ENCODE peak calls at places on chromosome 3, in six cellular contexts. O is hypothalamus; T is stimulated activated CD8-positive, alpha-beta memory T cell treated with anti-CD3 and anti-CD28 coated beads, Interleukin-15, amount 100 ng/mL, for 24 hours; I is HS-5; H is stimulated activated CD4-positive, alpha-beta T cell treated with anti-CD3 and anti-CD28 coated beads, Interleukin-15, amount 100 ng/mL, for 1 hour; P is Ammon's horn. M is an unnamed sample.
A peak's percentile ranks its signal among the peaks of the same experiment; 100 is the strongest.

GRCh38 chr3:48222616-48223513 is at the start of gene CAMP:
- DNase-seq in H (no peak), I (no peak), P (peak; percentile 70), T (no peak), O (no peak), M (no peak)

GRCh38 chr3:34504755-34505154 is 706.3 kb downstream of the PDCD6IP start:
- DNase-seq in T (no peak), H (no peak), I (no peak), O (no peak), P (no peak), M (no peak)

GRCh38 chr3:123098411-123099330 is 31.8 kb downstream of the PDIA5 start:
- DNase-seq in H (no peak), O (no peak), P (no peak), T (no peak), I (no peak), M (no peak)

GRCh38 chr3:112746675-112747276 is 99.9 kb downstream of the CD200R1L start:
- DNase-seq in O (no peak), H (no peak), P (no peak), T (no peak), I (peak; percentile 67), M (no peak)

GRCh38 chr3:102686792-102687191 is 252.0 kb downstream of the ZPLD1 start:
- DNase-seq in I (no peak), T (no peak), P (no peak), H (no peak), O (no peak), M (no peak)

GRCh38 chr3:130894873-130895330 is 1.0 kb downstream of the ATP2C1 start:
- DNase-seq in O (no peak), I (no peak), P (peak; percentile 10), T (no peak), H (no peak), M (no peak)

GRCh38 chr3:14128724-14129123 is 3.9 kb downstream of the TMEM43 start:
- DNase-seq in H (no peak), P (no peak), T (no peak), I (no peak), O (no peak), M (no peak)

GRCh38 chr3:13515786-13516783 is 32.8 kb upstream of the FBLN2 start:
- DNase-seq in T (no peak), O (no peak), P (no peak), I (no peak), H (no peak), M (no peak)

GRCh38 chr3:111278961-111279360 is 207.3 kb downstream of the NECTIN3 start:
- DNase-seq in P (no peak), T (no peak), O (no peak), H (no peak), I (no peak), M (no peak)

GRCh38 chr3:177596822-177597271 is 399.6 kb upstream of the TBL1XR1 start:
- DNase-seq in P (no peak), T (no peak), I (no peak), O (no peak), H (no peak), M (no peak)

GRCh38 chr3:61875073-61875472 is 313.7 kb downstream of the PTPRG start:
- DNase-seq in H (no peak), O (no peak), P (no peak), I (no peak), T (no peak), M (no peak)

GRCh38 chr3:85572426-85572825 is 613.6 kb downstream of the CADM2 start:
- DNase-seq in P (no peak), H (no peak), I (no peak), T (no peak), O (no peak), M (no peak)

GRCh38 chr3:152076148-152076547 is 192.6 kb upstream of the MBNL1 start:
- DNase-seq in H (no peak), P (no peak), I (no peak), O (no peak), T (no peak), M (no peak)

GRCh38 chr3:101870138-101870537 is 20.8 kb downstream of the NFKBIZ start:
- DNase-seq in H (no peak), T (no peak), O (no peak), P (no peak), I (no peak), M (no peak)

GRCh38 chr3:197443506-197443905 is 112.3 kb downstream of the BDH1 start:
- DNase-seq in I (no peak), H (no peak), P (no peak), O (no peak), T (no peak), M (no peak)

GRCh38 chr3:181457190-181457589 is 254.5 kb upstream of the SOX2 start:
- DNase-seq in I (no peak), T (no peak), O (peak; percentile 47), H (no peak), P (peak; percentile 98), M (no peak)

GRCh38 chr3:110773413-110773954 is 298.1 kb upstream of the NECTIN3 start:
- DNase-seq in P (no peak), O (no peak), H (no peak), T (no peak), I (peak; percentile 48), M (no peak)

GRCh38 chr3:88713233-88713691 is 394.2 kb upstream of the EPHA3 start:
- DNase-seq in I (peak; percentile 64), P (no peak), T (no peak), O (no peak), H (no peak), M (no peak)

GRCh38 chr3:20561166-20561565 is 375.2 kb upstream of the SGO1 start:
- DNase-seq in P (no peak), O (no peak), T (no peak), I (no peak), H (no peak), M (no peak)

GRCh38 chr3:128681277-128681829 is 30.7 kb upstream of the RPN1 start:
- DNase-seq in I (peak; percentile 25), T (no peak), P (peak; percentile 21), O (no peak), H (no peak), M (no peak)

GRCh38 chr3:138673641-138674040 is 65.1 kb downstream of the FAIM start:
- DNase-seq in O (no peak), I (no peak), H (no peak), T (no peak), P (no peak), M (no peak)

GRCh38 chr3:42667523-42668402 is 14.3 kb downstream of the ZBTB47 start:
- DNase-seq in O (no peak), T (no peak), I (no peak), P (no peak), H (no peak), M (no peak)

GRCh38 chr3:126835472-126836219 is 131.6 kb downstream of the CHCHD6 start:
- DNase-seq in P (peak; percentile 64), I (no peak), T (no peak), H (no peak), O (no peak), M (no peak)

GRCh38 chr3:16069149-16069922 is 105.1 kb upstream of the GALNT15 start:
- DNase-seq in I (peak; percentile 90), H (no peak), O (no peak), T (no peak), P (no peak), M (no peak)

GRCh38 chr3:194275721-194276120 is 75.4 kb downstream of the CPN2 start:
- DNase-seq in T (no peak), O (no peak), P (no peak), I (no peak), H (no peak), M (no peak)

GRCh38 chr3:148042663-148043445 is 633.7 kb downstream of the ZIC1 start:
- DNase-seq in T (no peak), P (no peak), H (no peak), I (peak; percentile 30), O (no peak), M (no peak)

GRCh38 chr3:116179091-116179490 is 266.2 kb downstream of the LSAMP start:
- DNase-seq in P (no peak), O (no peak), H (no peak), T (no peak), I (peak; percentile 31), M (no peak)

GRCh38 chr3:196619213-196619612 is 20.3 kb upstream of the NRROS start:
- DNase-seq in I (no peak), H (no peak), P (peak; percentile 33), O (no peak), T (no peak), M (no peak)

GRCh38 chr3:112061152-112061551 is 25.0 kb upstream of the C3orf52 start:
- DNase-seq in H (no peak), T (no peak), O (no peak), I (no peak), P (no peak), M (no peak)

GRCh38 chr3:27195059-27195458 is 174.1 kb downstream of the NEK10 start:
- DNase-seq in P (no peak), I (no peak), O (no peak), T (no peak), H (no peak), M (no peak)

GRCh38 chr3:68631810-68632545 is 300.4 kb downstream of the TAFA4 start:
- DNase-seq in O (no peak), H (no peak), T (no peak), I (no peak), P (no peak), M (no peak)

GRCh38 chr3:156509209-156510174 is 45.4 kb downstream of the SSR3 start:
- DNase-seq in H (no peak), O (no peak), T (no peak), P (peak; percentile 63), I (peak; percentile 37), M (no peak)

M was measured in cortex of kidney.